ENCODE peak calls at places on chromosomes 6 and 20, in five cellular contexts. P, B, L, Y and I are unnamed samples. For H3K4me1, the result is how much of the 10 kb centered on the place peaks cover.

GRCh38 chr6:38783436-38784228 is 68.5 kb downstream of the DNAH8 start:
- DNase-seq in B (no peak), P (no peak), Y (no peak), L (no peak), I (no peak)

GRCh38 chr6:26126394-26127221 is 39.4 kb downstream of the HFE start:
- DNase-seq in L (no peak), B (no peak), Y (peak), P (no peak), I (no peak)

GRCh38 chr6:136751478-136751956 is 40.8 kb downstream of the MAP3K5 start:
- DNase-seq in P (no peak), L (no peak), Y (no peak), B (no peak), I (peak)

GRCh38 chr6:75748743-75749538 is at the start of gene MYO6:
- DNase-seq in Y (peak), B (peak), P (peak), L (peak), I (peak)

GRCh38 chr6:128246472-128246871 is 273.9 kb downstream of the PTPRK start:
- DNase-seq in P (no peak), L (no peak), Y (no peak), B (no peak), I (no peak)

GRCh38 chr20:63147532-63147931 is 68.4 kb downstream of the YTHDF1 start:
- DNase-seq in Y (no peak), L (no peak), B (no peak), P (no peak), I (no peak)

GRCh38 chr20:40640667-40641066 is 48.4 kb downstream of the MAFB start:
- DNase-seq in L (no peak), P (no peak), Y (no peak), B (no peak), I (no peak)

GRCh38 chr6:116210750-116211425 is 43.0 kb downstream of the TSPYL4 start:
- DNase-seq in B (no peak), P (peak), L (peak), Y (peak), I (no peak)

GRCh38 chr6:145266432-145267075 is 468.8 kb downstream of the EPM2A start:
- DNase-seq in B (no peak), L (no peak), Y (no peak), P (no peak), I (no peak)

DNA sequence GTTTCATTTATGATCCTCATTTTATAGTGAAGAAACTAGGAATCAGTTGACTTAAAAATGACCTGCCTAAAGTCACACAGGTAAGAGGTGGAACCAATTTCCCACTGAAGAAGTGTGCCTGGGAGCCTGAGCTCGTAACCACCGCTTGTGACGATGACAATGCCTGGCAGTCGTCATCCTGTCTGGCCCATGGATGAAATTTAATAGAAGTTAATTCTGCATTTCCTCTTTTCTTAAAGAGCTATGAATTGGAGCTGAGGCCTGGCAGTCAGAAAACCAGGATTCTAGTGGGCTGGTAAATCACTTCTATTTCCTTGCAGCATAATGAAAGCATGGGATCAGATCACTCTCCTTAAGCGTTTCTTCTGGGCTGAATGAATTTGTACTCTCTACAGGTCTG is 200.0 kb upstream of the SGK1 start:
- DNase-seq in Y (no peak), L (no peak), P (no peak), B (no peak), I (no peak)
- H3K4me1 ChIP-seq in Y (under half), L (half or more), P (under half), B (under half), I (under half)

DNA sequence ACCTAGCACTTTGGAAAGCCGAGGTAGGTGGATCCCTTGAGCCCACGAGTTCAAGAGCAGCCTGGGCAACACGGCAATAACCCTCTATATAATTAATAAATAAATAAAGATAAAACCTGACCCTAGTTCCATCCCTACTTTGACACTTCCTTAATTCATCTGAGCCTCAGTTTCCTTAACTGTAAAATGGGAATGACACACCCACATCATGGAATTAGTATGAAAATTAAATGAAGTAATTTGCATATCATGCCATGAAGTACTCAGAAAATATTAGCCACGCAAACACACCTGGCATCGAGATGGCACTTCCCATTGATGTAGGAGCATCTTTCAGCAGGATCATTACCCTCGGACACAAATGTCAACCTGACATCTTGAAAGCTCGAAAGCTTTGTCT is 19.1 kb downstream of the ZMYND8 start:
- DNase-seq in Y (no peak), B (no peak), L (no peak), P (no peak), I (no peak)
- H3K4me1 ChIP-seq in Y (under half), B (under half), L (half or more), P (half or more), I (under half)

GRCh38 chr6:15451738-15452137 is 205.9 kb downstream of the JARID2 start:
- DNase-seq in B (no peak), Y (no peak), L (no peak), P (no peak), I (no peak)

GRCh38 chr6:15452182-15452941 is 206.5 kb downstream of the JARID2 start:
- DNase-seq in Y (no peak), B (no peak), L (no peak), P (no peak), I (peak)

GRCh38 chr6:15453186-15453585 is 207.3 kb downstream of the JARID2 start:
- DNase-seq in B (no peak), Y (no peak), L (no peak), P (no peak), I (no peak)

GRCh38 chr6:15456422-15456821 is 206.4 kb downstream of the DTNBP1 start:
- DNase-seq in L (no peak), Y (peak), B (no peak), P (no peak), I (no peak)

GRCh38 chr6:15453622-15454021 is 207.8 kb downstream of the JARID2 start:
- DNase-seq in L (peak), Y (no peak), B (no peak), P (no peak), I (no peak)
- H3K4me1 ChIP-seq in L (half or more), Y (under half), B (under half), P (under half), I (under half)

DNA sequence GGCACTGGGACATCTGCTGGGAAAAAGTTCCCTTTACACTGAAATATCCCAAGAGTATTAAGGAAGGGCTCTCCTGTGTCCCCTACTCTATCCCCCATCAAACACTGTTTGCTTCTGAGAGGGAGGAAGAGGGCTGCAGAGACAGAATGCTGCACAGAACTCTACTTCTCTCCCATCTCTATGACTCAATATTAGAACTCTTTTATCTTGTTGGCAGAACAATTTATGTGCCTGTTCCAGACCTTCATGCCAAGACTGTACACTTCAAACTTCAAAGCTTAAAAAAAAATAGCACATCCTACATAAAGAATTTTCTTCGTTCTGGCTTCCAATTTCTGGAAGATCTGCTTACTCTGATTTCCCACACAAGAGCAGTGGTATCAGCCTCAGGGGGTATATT is 19.5 kb upstream of the GPR63 start:
- DNase-seq in P (no peak), B (no peak), L (no peak), Y (no peak), I (no peak)
- H3K4me1 ChIP-seq in P (under half), B (under half), L (under half), Y (under half), I (under half)